ENCODE peak calls at places on chromosome 17, in four cellular contexts. A is ascending aorta, W is A549, R is adrenal gland. K is an unnamed sample.

GRCh38 chr17:74018116-74018515 is 185.4 kb upstream of the RPL38 start:
- DNase-seq in A (no peak), W (no peak), R (no peak), K (no peak)

GRCh38 chr17:46942441-46943217 is 19.7 kb downstream of the GOSR2 start:
- DNase-seq in A (peak), W (peak), R (peak), K (peak)

GRCh38 chr17:29069526-29070041 is 26.6 kb downstream of the PIPOX start:
- DNase-seq in A (no peak), W (no peak), R (no peak), K (no peak)

GRCh38 chr17:82300707-82301270 is 16.6 kb downstream of the CD7 start:
- DNase-seq in A (peak), W (peak), R (peak), K (peak)

GRCh38 chr17:78849026-78849425 is 8.4 kb upstream of the USP36 start:
- DNase-seq in A (no peak), W (no peak), R (no peak), K (no peak)

GRCh38 chr17:65173951-65174683 is 36.9 kb downstream of the RGS9 start:
- DNase-seq in A (no peak), W (no peak), R (no peak), K (no peak)

GRCh38 chr17:58498177-58498828 is 10.1 kb upstream of the HSF5 start:
- DNase-seq in A (no peak), W (no peak), R (no peak), K (no peak)

GRCh38 chr17:38455288-38455915 is 27.1 kb downstream of the ARHGAP23 start:
- DNase-seq in A (no peak), W (no peak), R (no peak), K (no peak)

GRCh38 chr17:38465420-38466345 is 37.4 kb downstream of the ARHGAP23 start:
- DNase-seq in A (peak), W (peak), R (peak), K (peak)

GRCh38 chr17:64185101-64185500 is 55.2 kb upstream of the ERN1 start:
- DNase-seq in A (no peak), W (no peak), R (no peak), K (no peak)

GRCh38 chr17:48056879-48057278 is 8.7 kb downstream of the NFE2L1 start:
- DNase-seq in A (no peak), W (no peak), R (no peak), K (no peak)

GRCh38 chr17:34307110-34307509 is 12.1 kb upstream of the CCL8 start:
- DNase-seq in A (no peak), W (no peak), R (peak), K (peak)

GRCh38 chr17:76384222-76384986 is at the start of gene SPHK1:
- DNase-seq in A (peak), W (peak), R (peak), K (peak)

GRCh38 chr17:8019665-8020064 is 17.2 kb downstream of the GUCY2D start:
- DNase-seq in A (peak), W (no peak), R (no peak), K (peak)

DNA sequence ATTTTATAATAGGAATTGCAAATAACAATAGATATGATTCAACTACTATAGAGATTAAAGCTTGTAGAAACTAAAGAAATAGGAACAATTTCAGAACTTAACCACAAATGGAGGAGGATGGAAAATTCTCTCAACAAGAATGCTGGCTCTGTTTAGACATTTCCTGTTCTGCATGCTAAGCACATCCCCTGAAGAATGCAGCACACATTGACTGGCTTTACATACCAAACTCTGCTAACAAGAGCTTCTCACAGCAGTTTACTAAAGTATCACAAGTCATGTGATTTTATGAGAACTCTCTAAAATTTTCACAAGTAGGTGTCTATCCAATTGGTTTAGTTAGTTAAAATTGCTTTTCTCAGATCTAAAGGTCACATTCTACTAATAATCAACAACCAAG is 85.2 kb downstream of the SPAG9 start:
- DNase-seq in A (no peak), W (no peak), R (no peak), K (peak)
- H3K4me3 ChIP-seq in A (no peak), W (no peak), R (no peak), K (no peak)

DNA sequence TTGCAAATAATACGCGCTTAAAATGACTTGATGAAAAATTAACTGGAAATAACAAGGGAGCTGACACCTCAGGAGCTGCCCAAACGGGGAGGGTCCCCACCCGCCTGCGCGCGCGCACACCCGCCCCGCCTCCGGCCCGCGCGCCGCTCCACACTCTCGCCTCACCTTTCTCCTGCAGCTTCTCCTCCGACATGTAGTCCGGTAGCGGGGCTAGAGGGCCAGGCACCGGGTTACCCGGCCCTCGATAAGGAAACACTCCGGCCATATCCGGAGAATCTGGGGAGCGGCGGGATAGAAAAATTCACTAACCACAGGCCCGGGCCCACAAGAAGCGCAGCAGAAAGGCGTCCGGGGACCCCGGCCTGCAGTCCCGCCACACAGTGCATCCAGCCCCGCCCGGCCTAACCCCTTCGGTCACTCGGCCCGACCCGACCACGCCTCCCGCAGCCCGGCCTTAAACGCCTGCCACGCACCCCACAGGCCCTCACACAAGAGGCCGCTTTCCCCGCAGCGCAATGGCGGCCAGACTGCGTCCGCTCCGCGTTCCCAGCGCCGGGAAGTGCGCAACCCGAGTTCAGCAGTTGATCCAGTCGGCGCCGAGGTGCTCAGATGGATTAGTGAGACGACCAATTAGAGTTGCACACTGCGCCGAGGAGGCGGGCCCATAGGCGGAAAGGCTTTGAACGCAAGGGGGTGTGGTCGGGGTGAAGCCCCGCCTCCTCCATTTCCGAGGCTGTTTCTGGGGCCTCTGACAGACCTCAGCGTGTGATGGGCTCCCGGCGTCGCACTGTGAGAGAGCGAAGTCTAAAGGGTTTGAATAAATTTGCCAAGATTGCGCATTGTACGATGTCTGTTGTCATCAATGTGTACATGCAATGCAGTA is at the start of gene PRPF8:
- DNase-seq in A (peak), W (peak), R (peak), K (peak)
- TF ChIP-seq CTCF in A (no peak), W (no peak), R (no peak), K (no peak)

DNA sequence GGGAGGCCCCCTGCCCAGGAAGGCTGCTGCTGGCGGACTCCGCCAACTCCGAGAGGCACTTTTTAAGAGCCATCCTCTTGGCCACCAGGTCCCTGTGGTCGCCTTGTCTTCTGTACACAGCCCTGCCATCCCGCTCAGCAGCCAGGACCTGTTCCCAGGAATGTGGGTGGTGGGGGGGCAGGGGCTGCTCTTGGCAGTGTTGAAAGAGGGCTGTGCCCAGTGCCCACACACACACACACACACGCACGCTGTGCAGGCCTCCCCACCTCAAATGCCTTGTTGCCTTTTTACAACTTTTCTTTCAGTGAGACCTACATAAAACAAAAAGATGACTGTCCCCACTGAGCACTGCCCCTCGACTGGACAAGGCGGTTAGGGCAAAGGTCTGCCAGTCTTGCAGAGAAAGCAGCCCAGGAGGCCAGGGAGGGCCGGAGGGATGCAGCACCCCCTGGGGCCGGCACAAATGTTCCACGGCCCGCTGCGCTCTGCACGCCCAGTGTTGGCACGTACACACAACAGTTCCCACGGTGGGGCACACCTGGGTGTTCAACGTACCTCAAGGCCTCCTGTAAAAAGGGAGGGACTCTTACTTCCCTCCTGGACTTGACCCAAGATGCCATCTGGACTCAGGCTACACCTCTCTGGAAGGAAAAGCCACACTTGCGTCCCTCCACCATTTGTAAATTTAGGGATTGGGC is 18.5 kb upstream of the PITPNA start:
- DNase-seq in A (no peak), W (no peak), R (no peak), K (no peak)
- H3K4me3 ChIP-seq in A (no peak), W (no peak), R (no peak), K (no peak)

GRCh38 chr17:81039854-81040758 is 5.2 kb downstream of the BAIAP2 start:
- DNase-seq in A (no peak), W (peak), R (no peak), K (peak)

GRCh38 chr17:81036128-81036891 is 1.4 kb downstream of the BAIAP2 start:
- DNase-seq in A (no peak), W (no peak), R (no peak), K (no peak)

GRCh38 chr17:81039096-81039495 is 4.1 kb downstream of the BAIAP2 start:
- DNase-seq in A (no peak), W (no peak), R (no peak), K (no peak)

GRCh38 chr17:81037026-81037782 is 2.3 kb downstream of the BAIAP2 start:
- DNase-seq in A (peak), W (no peak), R (peak), K (no peak)

DNA sequence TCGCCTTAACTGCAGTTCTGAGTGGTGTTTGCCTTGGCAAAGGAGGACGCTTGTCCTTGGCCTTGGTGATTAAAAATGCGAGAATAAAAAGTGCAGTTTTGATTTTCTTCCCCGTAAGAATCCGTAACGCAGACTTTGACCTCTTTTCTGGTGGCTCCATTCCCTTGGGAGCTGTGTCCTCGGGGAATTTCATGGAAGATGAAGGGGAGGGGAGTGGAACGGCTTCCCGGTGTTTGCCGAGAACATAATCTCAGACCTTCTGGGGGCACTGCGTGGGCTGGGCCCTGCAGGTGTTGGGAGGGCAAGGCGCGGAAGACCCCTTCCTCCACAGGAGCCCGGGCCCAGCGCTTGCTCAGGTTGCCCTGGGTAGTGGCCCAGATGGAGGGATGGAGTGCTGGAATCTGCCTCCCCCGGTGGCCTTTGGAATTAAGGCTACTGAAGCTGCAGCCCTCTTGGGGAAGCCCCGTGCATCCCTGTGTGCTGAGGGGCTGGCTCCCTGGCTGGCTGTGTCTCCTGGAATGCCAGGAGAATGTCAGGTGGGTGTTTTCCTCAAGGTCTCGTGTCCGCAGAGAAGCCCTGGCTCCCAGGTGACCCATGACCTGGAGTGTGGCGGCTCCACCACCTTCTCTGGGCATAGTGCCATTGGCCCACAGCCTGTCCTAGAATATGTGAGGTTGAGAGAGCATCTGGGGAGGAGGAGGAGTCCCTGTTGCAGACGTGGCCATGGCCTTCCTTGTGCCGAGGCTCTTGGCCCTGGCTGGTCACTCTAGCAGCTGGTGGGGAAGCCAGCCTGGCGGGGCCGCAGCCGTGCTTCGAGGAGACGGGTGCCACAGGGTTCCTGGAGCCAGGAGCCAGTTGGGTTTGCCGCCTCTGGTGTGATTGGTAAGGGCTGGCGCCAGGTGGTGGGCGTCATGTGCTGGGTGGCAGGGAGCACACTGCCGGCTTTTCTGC is 3.1 kb downstream of the BAIAP2 start:
- DNase-seq in A (no peak), W (no peak), R (peak), K (no peak)
- TF ChIP-seq CTCF in A (no peak), W (no peak), R (no peak), K (no peak)

DNA sequence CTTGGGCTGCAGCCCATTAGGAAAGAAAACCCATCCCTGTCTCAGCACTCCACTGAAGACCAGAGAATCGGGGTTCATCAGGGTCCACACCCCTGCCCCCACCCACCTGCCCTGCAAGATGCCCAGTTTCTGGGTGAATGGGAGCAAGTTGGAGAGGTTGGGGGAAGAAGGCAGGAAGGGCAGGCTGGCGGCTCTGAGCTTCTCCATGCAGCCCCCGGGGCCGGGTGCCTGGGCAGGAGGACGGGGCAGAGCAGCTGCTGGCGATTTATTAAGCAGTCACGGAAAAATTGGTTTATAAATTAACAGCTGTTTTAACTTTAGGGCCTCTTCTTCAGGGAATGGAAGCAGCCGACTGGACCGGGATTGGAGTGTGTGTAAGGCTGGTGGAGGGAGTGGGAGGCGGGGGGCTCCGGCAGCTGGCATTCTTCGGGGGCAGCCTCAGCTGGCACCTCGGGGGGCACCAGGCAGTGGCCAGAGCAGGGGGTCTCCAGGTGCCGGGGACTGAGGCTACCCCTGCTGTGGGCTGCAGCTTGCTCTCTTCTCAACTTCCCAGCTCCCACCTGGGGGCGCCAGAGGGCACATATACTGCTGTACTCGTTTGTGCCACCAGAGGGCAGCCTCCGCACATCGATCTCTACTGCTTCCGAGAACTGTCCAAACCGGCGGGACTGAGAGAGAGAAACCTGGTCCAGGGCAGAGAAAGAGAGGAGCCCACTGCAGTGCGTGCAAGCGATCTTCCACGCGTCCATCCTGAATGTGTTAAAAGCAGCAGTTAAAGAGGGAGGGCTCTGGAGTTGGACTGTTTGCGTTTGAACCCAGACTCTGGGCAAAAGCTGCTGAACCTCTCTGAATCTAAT is 5.0 kb upstream of the PPP1R1B start:
- DNase-seq in A (peak), W (peak), R (peak), K (peak)
- H3K4me3 ChIP-seq in A (no peak), W (peak), R (no peak), K (no peak)

K was measured in fibroblast of pulmonary artery.